ENCODE peak calls at places on chromosomes 7 and 10, in five cellular contexts. F is A549, P is SK-N-SH, T is IMR-90, G is K562. S is an unnamed sample.
A peak's percentile ranks its signal among the peaks of the same experiment; 100 is the strongest.

GRCh38 chr7:103141753-103142404 is 7.0 kb downstream of the NAPEPLD start:
- DNase-seq in T (no peak), G (no peak), P (no peak), F (no peak), S (no peak)

GRCh38 chr7:83629117-83629880 is 19.6 kb downstream of the SEMA3E start:
- DNase-seq in F (no peak), G (no peak), T (no peak), P (no peak), S (no peak)

GRCh38 chr7:70417061-70417655 is 714.8 kb upstream of the GALNT17 start:
- DNase-seq in G (no peak), T (no peak), P (peak; percentile 41), F (no peak), S (no peak)

GRCh38 chr7:30683839-30684238 is 1.6 kb upstream of the CRHR2 start:
- DNase-seq in G (no peak), F (no peak), P (no peak), T (no peak), S (no peak)

GRCh38 chr7:150946826-150947750 is 31.0 kb downstream of the KCNH2 start:
- DNase-seq in T (no peak), G (no peak), F (no peak), P (peak; percentile 66), S (no peak)

GRCh38 chr7:12137283-12137682 is 73.8 kb upstream of the TMEM106B start:
- DNase-seq in G (no peak), T (no peak), F (no peak), P (no peak), S (no peak)

GRCh38 chr10:132408367-132408781 is 11.4 kb downstream of the PWWP2B start:
- DNase-seq in G (no peak), F (no peak), T (no peak), P (no peak), S (no peak)

GRCh38 chr10:62847433-62847832 is 31.3 kb upstream of the EGR2 start:
- DNase-seq in F (no peak), P (no peak), T (no peak), G (no peak), S (no peak)

GRCh38 chr7:83475403-83475802 is 173.5 kb downstream of the SEMA3E start:
- DNase-seq in T (no peak), G (no peak), F (no peak), P (no peak), S (peak; percentile 12)

GRCh38 chr7:148831782-148832181 is 52.3 kb downstream of the EZH2 start:
- DNase-seq in T (no peak), P (no peak), G (no peak), F (no peak), S (no peak)

GRCh38 chr10:44878704-44879530 is 32.2 kb upstream of the TMEM72 start:
- DNase-seq in F (peak; percentile 66), P (peak; percentile 86), G (peak; percentile 68), T (peak; percentile 82), S (no peak)

DNA sequence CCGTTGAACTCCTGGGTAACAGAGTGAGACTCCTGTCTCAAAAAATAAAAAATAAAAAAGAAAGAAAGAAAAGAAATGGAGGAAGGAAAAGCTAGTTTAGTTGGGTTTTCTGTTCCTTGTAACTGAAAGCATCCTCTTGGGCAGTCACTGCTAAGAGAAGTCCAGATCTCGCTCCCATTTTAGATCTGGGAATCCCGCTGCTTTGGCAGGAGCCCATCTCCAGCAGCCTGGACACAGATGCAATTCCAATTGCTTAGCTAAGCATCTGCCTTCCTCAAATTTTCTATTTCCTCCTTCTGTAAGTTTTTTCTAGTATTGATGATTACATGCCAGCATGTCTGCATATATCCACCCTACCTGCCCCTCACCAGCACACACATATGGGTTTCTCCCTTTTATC is 54.1 kb downstream of the DENND2A start:
- DNase-seq in G (no peak), T (no peak), P (no peak), F (no peak), S (no peak)
- TF ChIP-seq RAD21 in G (no peak), T (no peak), P (no peak), F (no peak), S (no peak)

DNA sequence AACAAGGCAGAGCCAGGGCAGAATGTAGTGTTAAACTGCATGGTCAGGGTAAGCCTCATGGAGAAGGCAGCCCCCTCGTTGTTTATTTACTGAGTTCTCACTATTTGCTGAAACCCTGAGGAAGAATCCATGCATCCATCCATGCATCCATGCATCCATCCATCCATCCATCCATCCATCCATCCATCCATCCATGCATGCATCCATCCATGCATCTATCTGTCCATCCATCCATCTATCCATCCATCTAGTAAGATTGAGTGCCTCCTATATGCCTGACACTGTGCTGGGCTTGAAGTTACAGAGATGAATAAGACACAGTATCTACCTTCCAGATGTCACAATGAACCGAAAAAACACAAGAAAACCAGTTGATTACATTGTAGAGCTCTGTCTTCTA is 201.4 kb upstream of the AGK start:
- DNase-seq in T (no peak), F (no peak), P (no peak), G (no peak), S (no peak)
- TF ChIP-seq RAD21 in T (no peak), F (no peak), P (no peak), G (no peak), S (no peak)

GRCh38 chr10:13945760-13946460 is 359.1 kb downstream of the PRPF18 start:
- DNase-seq in F (no peak), T (peak; percentile 63), P (no peak), G (no peak), S (no peak)
- TF ChIP-seq RAD21 in F (no peak), T (no peak), P (peak; percentile 5), G (no peak), S (no peak)

GRCh38 chr7:7996568-7996967 is 28.0 kb downstream of the GLCCI1 start:
- DNase-seq in F (no peak), P (no peak), G (no peak), T (peak; percentile 30), S (no peak)
- TF ChIP-seq RAD21 in F (no peak), P (no peak), G (no peak), T (no peak), S (no peak)

DNA sequence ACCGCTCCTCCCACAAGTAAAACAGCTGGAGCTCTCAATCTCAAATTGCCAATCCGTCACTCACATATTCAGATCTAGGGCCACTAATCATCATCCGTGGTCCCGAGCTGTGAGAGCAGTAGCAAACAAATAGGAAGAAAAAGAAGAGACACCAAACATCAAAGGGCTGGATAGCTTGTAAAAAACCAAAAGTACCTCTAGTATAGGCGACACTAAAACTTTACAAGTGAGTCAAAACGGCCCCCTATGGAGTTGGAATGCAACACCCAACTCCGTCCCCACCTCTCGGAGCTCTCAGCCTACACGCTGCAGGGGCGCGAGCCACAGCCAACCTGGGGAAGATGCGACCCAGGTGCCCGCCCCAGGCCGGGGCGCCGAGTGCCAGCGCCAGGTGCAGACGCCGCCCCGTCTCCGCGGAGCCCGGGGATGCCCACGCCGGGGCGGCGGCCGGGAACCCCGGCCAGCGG is 581 bp downstream of the FAM3C start:
- DNase-seq in P (peak; percentile 26), F (peak; percentile 25), T (peak; percentile 13), G (no peak), S (no peak)
- TF ChIP-seq RAD21 in P (no peak), F (no peak), T (no peak), G (no peak), S (no peak)

GRCh38 chr10:29651767-29652166 is 17.0 kb upstream of the SVIL start:
- DNase-seq in G (no peak), T (no peak), F (no peak), P (no peak), S (no peak)
- TF ChIP-seq RAD21 in G (no peak), T (no peak), F (no peak), P (no peak), S (no peak)

DNA sequence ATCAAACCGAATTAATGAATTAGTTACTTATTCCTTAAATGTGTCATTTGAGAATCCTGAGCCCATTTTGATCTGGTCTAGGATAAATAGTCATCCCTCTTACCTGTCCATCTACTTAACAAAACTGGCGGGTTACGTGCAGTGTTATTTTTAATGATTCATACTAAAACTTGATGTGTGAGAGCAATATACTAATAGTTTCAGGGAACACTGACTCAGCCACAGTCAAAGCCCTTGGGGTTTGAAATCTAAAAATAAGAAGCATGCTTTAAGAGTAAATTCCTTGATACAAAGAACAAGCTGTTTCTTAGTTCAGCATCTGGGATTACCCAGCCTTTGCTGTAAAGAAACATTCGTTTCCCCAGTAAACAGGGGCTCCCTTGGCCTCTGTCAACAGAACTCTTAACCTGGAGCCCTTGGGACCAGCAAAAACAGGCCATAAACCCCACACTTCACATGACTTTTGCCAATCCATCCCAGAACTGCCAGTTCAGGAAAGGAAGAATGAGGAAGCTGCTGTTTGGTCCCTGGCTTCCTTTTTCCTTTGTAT is 370.6 kb upstream of the IGFBP3 start:
- DNase-seq in T (peak; percentile 75), F (no peak), P (no peak), G (no peak), S (no peak)
- TF ChIP-seq RAD21 in T (no peak), F (no peak), P (no peak), G (no peak), S (no peak)

GRCh38 chr7:4069268-4070095 is 612.6 kb upstream of the FOXK1 start:
- DNase-seq in T (no peak), F (no peak), G (no peak), P (no peak), S (no peak)
- TF ChIP-seq RAD21 in T (no peak), F (no peak), G (no peak), P (no peak), S (no peak)

S was measured in HCT116.